ENCODE peak calls at places on chromosomes 1 and 21, in seven cellular contexts. H is AG04450, O is PC-9, W is prostate gland, X is dorsolateral prefrontal cortex, I is mammary epithelial cell, Y is pancreas. T is an unnamed sample.

GRCh38 chr1:226061793-226062557 is 541 bp upstream of the H3-3A start:
- DNase-seq in H (no peak), O (peak; percentile 67), W (peak; percentile 69), X (peak; percentile 65), I (peak; percentile 76), Y (peak; percentile 91), T (peak; percentile 87)

GRCh38 chr1:184242507-184242943 is 144.3 kb upstream of the C1orf21 start:
- DNase-seq in H (peak; percentile 49), O (no peak), W (no peak), X (no peak), I (no peak), Y (no peak), T (peak; percentile 55)

GRCh38 chr1:214187152-214187900 is 93.6 kb upstream of the SMYD2 start:
- DNase-seq in H (no peak), O (no peak), W (no peak), X (no peak), I (no peak), Y (peak; percentile 40), T (no peak)

GRCh38 chr21:42061866-42062542 is 9.1 kb upstream of the UMODL1 start:
- DNase-seq in H (no peak), O (no peak), W (no peak), X (no peak), I (no peak), Y (no peak), T (no peak)

GRCh38 chr1:246669659-246670058 is 54.5 kb upstream of the SCCPDH start:
- DNase-seq in H (no peak), O (no peak), W (no peak), X (no peak), I (no peak), Y (no peak), T (no peak)

GRCh38 chr1:201593200-201593828 is 54.4 kb downstream of the NAV1 start:
- DNase-seq in H (peak; percentile 87), O (peak; percentile 81), W (no peak), X (no peak), I (peak; percentile 69), Y (no peak), T (peak; percentile 30)

GRCh38 chr1:54610048-54610447 is 13.3 kb downstream of the FAM151A start:
- DNase-seq in H (no peak), O (no peak), W (no peak), X (no peak), I (no peak), Y (no peak), T (peak; percentile 56)

GRCh38 chr1:36792292-36792691 is 242.0 kb downstream of the GRIK3 start:
- DNase-seq in H (no peak), O (no peak), W (no peak), X (no peak), I (no peak), Y (no peak), T (no peak)

GRCh38 chr1:164675342-164675904 is 116.4 kb downstream of the PBX1 start:
- DNase-seq in H (no peak), O (peak; percentile 52), W (no peak), X (no peak), I (peak; percentile 58), Y (no peak), T (no peak)

GRCh38 chr1:72111662-72112061 is 170.7 kb downstream of the NEGR1 start:
- DNase-seq in H (no peak), O (no peak), W (no peak), X (no peak), I (no peak), Y (no peak), T (no peak)

GRCh38 chr1:9340172-9340854 is 47.6 kb downstream of the SPSB1 start:
- DNase-seq in H (no peak), O (no peak), W (no peak), X (no peak), I (peak; percentile 84), Y (peak; percentile 39), T (no peak)

GRCh38 chr1:21550097-21550496 is 40.9 kb downstream of the ALPL start:
- DNase-seq in H (no peak), O (no peak), W (no peak), X (no peak), I (no peak), Y (no peak), T (no peak)

GRCh38 chr1:84632975-84633427 is 57.3 kb downstream of the SSX2IP start:
- DNase-seq in H (peak; percentile 18), O (peak; percentile 91), W (no peak), X (no peak), I (peak; percentile 61), Y (no peak), T (no peak)

GRCh38 chr1:3869751-3870301 is 12.6 kb downstream of the DFFB start:
- DNase-seq in H (no peak), O (no peak), W (no peak), X (no peak), I (no peak), Y (no peak), T (no peak)

GRCh38 chr1:88327391-88328267 is 356.4 kb upstream of the PKN2 start:
- DNase-seq in H (peak; percentile 73), O (peak; percentile 72), W (peak; percentile 5), X (no peak), I (peak; percentile 75), Y (no peak), T (peak; percentile 32)

GRCh38 chr1:221806984-221807383 is 65.1 kb upstream of the DUSP10 start:
- DNase-seq in H (no peak), O (no peak), W (no peak), X (no peak), I (no peak), Y (no peak), T (no peak)

GRCh38 chr1:234613128-234613875 is 3.3 kb upstream of the IRF2BP2 start:
- DNase-seq in H (no peak), O (peak; percentile 72), W (no peak), X (no peak), I (peak; percentile 66), Y (no peak), T (no peak)

GRCh38 chr1:108089482-108089881 is 110.7 kb downstream of the SLC25A24 start:
- DNase-seq in H (no peak), O (no peak), W (no peak), X (no peak), I (no peak), Y (no peak), T (no peak)

GRCh38 chr1:171597203-171597602 is 24.8 kb upstream of the MYOCOS start:
- DNase-seq in H (no peak), O (no peak), W (no peak), X (no peak), I (no peak), Y (no peak), T (no peak)

GRCh38 chr1:198423701-198424100 is 116.8 kb downstream of the ATP6V1G3 start:
- DNase-seq in H (no peak), O (no peak), W (no peak), X (no peak), I (peak; percentile 25), Y (no peak), T (no peak)

GRCh38 chr1:165753934-165754333 is 14.7 kb downstream of the TMCO1 start:
- DNase-seq in H (no peak), O (no peak), W (no peak), X (no peak), I (no peak), Y (no peak), T (no peak)
- H3K27ac ChIP-seq in H (no peak overlapping the region), O (no peak overlapping the region), W (no peak overlapping the region), X (no peak overlapping the region), I (no peak overlapping the region), Y (no peak overlapping the region), T (no peak overlapping the region)

GRCh38 chr1:43879414-43879813 is 54.2 kb upstream of the ARTN start:
- DNase-seq in H (no peak), O (no peak), W (no peak), X (no peak), I (peak; percentile 80), Y (no peak), T (no peak)

GRCh38 chr1:43880604-43881003 is 53.0 kb upstream of the ARTN start:
- DNase-seq in H (no peak), O (no peak), W (no peak), X (no peak), I (no peak), Y (no peak), T (no peak)

GRCh38 chr1:43878440-43878839 is 55.2 kb upstream of the ARTN start:
- DNase-seq in H (no peak), O (no peak), W (no peak), X (no peak), I (no peak), Y (no peak), T (no peak)

GRCh38 chr1:43879996-43880395 is 53.6 kb upstream of the ARTN start:
- DNase-seq in H (no peak), O (no peak), W (no peak), X (no peak), I (no peak), Y (no peak), T (no peak)

GRCh38 chr1:43878854-43879253 is 54.7 kb upstream of the ARTN start:
- DNase-seq in H (no peak), O (no peak), W (no peak), X (no peak), I (no peak), Y (no peak), T (no peak)
- H3K27ac ChIP-seq in H (no peak overlapping the region), O (no peak overlapping the region), W (no peak overlapping the region), X (no peak overlapping the region), I (no peak overlapping the region), Y (no peak overlapping the region), T (no peak overlapping the region)

GRCh38 chr1:31755850-31756492 is 8.2 kb downstream of the ADGRB2 start:
- DNase-seq in H (no peak), O (no peak), W (no peak), X (no peak), I (no peak), Y (peak; percentile 59), T (no peak)

GRCh38 chr1:31753623-31754349 is 10.4 kb downstream of the ADGRB2 start:
- DNase-seq in H (no peak), O (no peak), W (no peak), X (peak; percentile 91), I (no peak), Y (peak; percentile 74), T (peak; percentile 80)

GRCh38 chr1:31756578-31756977 is 7.6 kb downstream of the ADGRB2 start:
- DNase-seq in H (no peak), O (no peak), W (no peak), X (no peak), I (no peak), Y (no peak), T (no peak)

GRCh38 chr1:31754397-31754796 is 9.7 kb downstream of the ADGRB2 start:
- DNase-seq in H (no peak), O (no peak), W (no peak), X (no peak), I (no peak), Y (no peak), T (no peak)

DNA sequence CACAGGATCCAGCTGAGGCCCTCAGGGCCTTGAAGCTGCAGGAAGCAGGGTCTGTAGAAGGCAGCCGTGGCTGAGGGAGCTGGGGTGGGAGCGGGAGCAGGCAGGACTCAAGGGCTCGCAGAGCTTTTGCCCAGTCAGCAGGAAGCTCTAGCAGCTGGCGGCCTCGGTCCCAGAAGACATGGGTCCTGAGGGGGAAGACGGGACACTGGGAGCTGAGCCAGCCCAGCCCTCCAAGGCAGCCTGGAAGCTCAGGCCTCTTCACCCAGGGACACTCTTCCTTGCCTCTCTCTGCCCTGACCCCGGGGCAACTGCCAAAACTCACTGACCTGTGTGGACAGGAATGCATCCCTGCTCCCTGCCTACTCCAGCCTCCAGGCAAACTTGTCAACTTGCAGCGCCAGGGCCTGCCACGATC is 8.9 kb downstream of the ADGRB2 start:
- DNase-seq in H (no peak), O (peak; percentile 80), W (no peak), X (no peak), I (no peak), Y (peak; percentile 70), T (peak; percentile 69)
- H3K27ac ChIP-seq in H (no peak overlapping the region), O (no peak overlapping the region), W (no peak overlapping the region), X (peak overlapping the region; percentile 94), I (no peak overlapping the region), Y (no peak overlapping the region), T (no peak overlapping the region)

GRCh38 chr1:173048629-173049326 is 2.0 kb downstream of the TNFSF18 start:
- DNase-seq in H (no peak), O (no peak), W (no peak), X (no peak), I (peak; percentile 62), Y (no peak), T (no peak)
- H3K27ac ChIP-seq in H (no peak overlapping the region), O (no peak overlapping the region), W (no peak overlapping the region), X (no peak overlapping the region), I (no peak overlapping the region), Y (no peak overlapping the region), T (no peak overlapping the region)

T was measured in adrenal gland.